ENCODE peak calls at places on chromosomes 16 and 17, in seven cellular contexts. J is A549, C is pancreas, B is right lobe of liver, X is heart right ventricle, S is lower leg skin, R is fibroblast of lung. U is an unnamed sample.

GRCh38 chr16:65069090-65069489 is 52.8 kb downstream of the CDH11 start:
- DNase-seq in S (no peak), R (peak; percentile 92), C (no peak), J (no peak), B (no peak), X (no peak), U (no peak)

GRCh38 chr17:48997827-48998556 is 807 bp downstream of the IGF2BP1 start:
- DNase-seq in R (no peak), J (no peak), S (no peak), C (no peak), B (no peak), X (no peak), U (peak; percentile 73)

GRCh38 chr17:81381632-81382577 is 13.4 kb upstream of the BAHCC1 start:
- DNase-seq in R (no peak), X (no peak), C (peak; percentile 60), J (no peak), B (no peak), S (no peak), U (no peak)

GRCh38 chr17:42276359-42276608 is at the start of gene STAT5B:
- DNase-seq in C (peak; percentile 91), B (peak; percentile 79), S (peak; percentile 91), J (peak; percentile 83), X (peak; percentile 82), R (peak; percentile 55), U (no peak)

GRCh38 chr16:24085665-24086064 is 170.5 kb upstream of the CACNG3 start:
- DNase-seq in C (no peak), J (no peak), R (no peak), B (no peak), X (no peak), S (no peak), U (no peak)

GRCh38 chr17:1576500-1576899 is 13.9 kb upstream of the PITPNA start:
- DNase-seq in X (no peak), B (peak; percentile 31), C (no peak), S (no peak), J (no peak), R (no peak), U (no peak)

GRCh38 chr17:31488264-31488981 is 96.9 kb downstream of the RAB11FIP4 start:
- DNase-seq in J (no peak), B (peak; percentile 46), X (no peak), R (no peak), C (peak; percentile 77), S (no peak), U (no peak)

GRCh38 chr17:2050871-2051387 is 4.0 kb upstream of the HIC1 start:
- DNase-seq in R (peak; percentile 45), C (peak; percentile 73), B (no peak), S (no peak), J (no peak), X (no peak), U (no peak)

GRCh38 chr16:11020388-11020787 is 76.0 kb downstream of the CLEC16A start:
- DNase-seq in B (no peak), R (no peak), X (no peak), J (no peak), C (no peak), S (no peak), U (no peak)

GRCh38 chr17:70343134-70343533 is 173.8 kb downstream of the KCNJ2 start:
- DNase-seq in C (no peak), B (no peak), S (no peak), J (no peak), X (no peak), R (no peak), U (no peak)

GRCh38 chr17:14784997-14785696 is 480.0 kb downstream of the PMP22 start:
- DNase-seq in S (no peak), C (no peak), R (no peak), J (no peak), X (no peak), B (peak; percentile 44), U (no peak)

GRCh38 chr16:58226790-58227189 is 28.9 kb upstream of the CSNK2A2 start:
- DNase-seq in S (no peak), J (no peak), C (no peak), X (no peak), B (no peak), R (no peak), U (no peak)

GRCh38 chr16:63617047-63617989 is 1504.5 kb downstream of the CDH11 start:
- DNase-seq in J (no peak), S (no peak), R (no peak), B (no peak), C (peak; percentile 71), X (peak; percentile 50), U (no peak)

GRCh38 chr16:88628512-88628974 is 9.8 kb upstream of the IL17C start:
- DNase-seq in J (no peak), S (no peak), X (peak; percentile 73), B (no peak), R (no peak), C (no peak), U (no peak)
- TF ChIP-seq CTCF in J (no peak), S (no peak), X (peak; percentile 69), B (peak; percentile 41), R (no peak), C (no peak), U (peak; percentile 68)

DNA sequence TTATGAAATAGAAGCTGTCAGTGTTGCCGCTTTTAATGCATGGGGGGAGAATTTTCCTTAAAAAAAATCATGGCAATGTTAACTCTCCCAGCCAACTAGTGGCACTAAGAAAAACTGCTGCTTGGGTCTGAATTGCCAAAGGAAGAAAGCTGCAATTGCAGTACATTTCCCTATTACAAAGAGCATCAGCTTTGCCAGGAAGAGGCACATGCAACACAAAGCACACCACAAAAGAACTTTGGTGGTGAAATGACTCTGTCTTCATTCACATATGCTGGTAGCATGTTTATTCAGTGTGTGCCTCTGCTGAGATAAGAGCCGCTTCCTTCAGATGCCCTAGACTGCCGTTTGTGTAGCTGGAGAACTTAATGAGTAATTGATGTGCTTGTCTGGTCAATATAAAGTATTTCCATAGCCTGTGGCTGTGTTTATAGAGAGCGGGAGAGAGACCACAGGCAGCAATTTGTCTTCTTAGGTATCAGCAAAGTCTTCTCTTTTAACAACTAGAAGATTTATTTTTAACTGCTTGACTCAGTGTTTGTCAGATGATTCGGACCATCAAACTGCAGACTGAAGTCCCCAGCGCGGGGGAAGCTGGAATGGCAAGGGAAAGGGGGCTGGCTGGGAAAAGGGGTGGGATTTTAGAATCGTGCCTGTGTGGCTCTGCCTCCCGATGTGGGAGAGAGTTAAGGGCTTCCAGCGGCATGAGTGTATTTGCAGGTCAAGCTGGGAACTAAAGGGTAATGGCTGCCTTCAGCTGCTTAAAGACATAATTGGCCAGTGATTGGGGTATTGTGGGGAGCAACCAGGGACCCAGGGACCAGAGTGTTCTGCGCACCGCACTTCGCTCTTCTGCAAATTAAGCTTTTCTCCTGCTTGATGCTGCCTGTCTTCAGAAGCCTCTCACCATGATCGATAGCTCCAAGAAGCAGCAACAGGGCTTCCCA is 115.2 kb downstream of the MRTFB start:
- DNase-seq in S (no peak), R (peak; percentile 89), J (no peak), C (no peak), B (no peak), X (peak; percentile 27), U (no peak)
- TF ChIP-seq CTCF in S (no peak), R (peak; percentile 71), J (peak; percentile 42), C (peak; percentile 14), B (peak; percentile 22), X (peak; percentile 63), U (peak; percentile 72)

DNA sequence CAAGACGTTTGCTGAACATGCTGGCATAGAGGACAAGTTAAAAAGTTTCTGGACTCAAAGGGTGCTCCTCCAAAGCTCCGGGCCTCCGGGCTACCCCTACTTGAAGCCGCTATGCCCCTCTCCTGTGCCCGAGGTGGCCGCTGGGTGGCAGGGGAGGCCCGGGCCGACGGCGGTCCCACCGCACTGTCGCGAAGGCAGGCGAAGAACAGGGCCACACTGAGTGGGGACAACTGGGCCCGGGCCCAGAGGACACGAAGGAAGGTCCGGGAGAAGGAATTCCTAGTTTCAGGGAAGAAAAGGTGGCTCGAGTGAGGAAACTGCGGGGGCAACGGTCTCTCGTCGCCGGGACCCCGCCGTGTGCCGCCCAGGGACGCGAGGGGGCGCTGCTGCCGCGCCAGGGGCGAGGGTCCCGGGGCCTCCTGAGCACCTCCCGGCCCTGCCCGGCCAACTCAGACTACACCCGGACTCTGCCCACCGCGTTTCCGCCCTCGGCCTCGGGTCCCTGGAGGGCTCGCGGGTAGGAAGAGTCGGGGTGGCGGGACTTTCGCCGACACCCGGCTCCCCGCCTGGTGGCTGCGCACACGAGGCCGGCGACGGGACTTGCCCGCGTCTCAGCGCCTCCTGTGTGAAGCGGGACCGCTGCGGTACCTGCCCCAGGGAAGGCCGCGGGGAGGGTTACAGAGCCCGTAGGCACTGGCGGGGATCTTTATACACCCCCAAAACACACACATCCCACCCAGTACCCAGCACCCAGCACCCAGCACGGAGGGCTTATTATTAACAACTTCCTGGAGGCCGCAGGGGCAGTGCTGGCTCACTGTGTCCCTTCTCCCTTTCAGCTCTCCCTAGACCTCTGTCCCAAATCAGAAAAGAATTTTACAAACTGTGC is 772 bp upstream of the CHCT1 start:
- DNase-seq in J (peak; percentile 91), X (peak; percentile 76), R (peak; percentile 62), C (peak; percentile 87), B (peak; percentile 84), S (peak; percentile 93), U (no peak)
- TF ChIP-seq CTCF in J (peak; percentile 100), X (peak; percentile 97), R (peak; percentile 87), C (peak; percentile 91), B (peak; percentile 96), S (no peak), U (peak; percentile 99)

DNA sequence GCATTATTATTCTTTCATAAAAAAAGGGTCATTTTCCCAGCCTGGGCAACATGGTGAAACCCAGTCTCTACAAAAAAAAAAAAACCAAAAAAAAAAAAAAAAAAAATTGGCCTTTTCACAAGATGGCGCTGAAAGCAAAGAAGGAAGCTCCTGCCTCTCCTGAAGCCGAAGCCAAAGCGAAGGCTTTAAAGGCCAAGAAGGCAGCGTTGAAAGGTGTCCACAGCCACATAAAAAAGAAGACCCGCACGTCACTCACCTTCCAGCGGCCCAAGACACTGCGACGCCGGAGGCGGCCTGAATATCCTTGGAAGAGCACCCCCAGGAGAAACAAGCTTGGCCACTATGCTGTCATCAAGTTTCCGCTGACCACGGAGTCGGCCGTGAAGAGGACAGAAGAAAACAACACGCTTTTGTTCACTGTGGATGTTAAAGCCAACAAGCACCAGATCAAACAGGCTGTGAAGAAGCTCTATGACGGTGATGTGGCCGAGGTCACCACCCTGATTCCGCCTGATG is 4.9 kb upstream of the PGAP6 start:
- DNase-seq in B (no peak), X (no peak), J (no peak), C (no peak), S (no peak), R (peak; percentile 25), U (no peak)
- TF ChIP-seq CTCF in B (peak; percentile 5), X (no peak), J (peak; percentile 40), C (no peak), S (no peak), R (no peak), U (no peak)

GRCh38 chr16:56617212-56618085 is 8.1 kb upstream of the MT1E start:
- DNase-seq in J (no peak), B (peak; percentile 88), R (peak; percentile 78), S (peak; percentile 94), X (peak; percentile 87), C (peak; percentile 88), U (no peak)
- TF ChIP-seq CTCF in J (no peak), B (no peak), R (no peak), S (no peak), X (no peak), C (no peak), U (no peak)

DNA sequence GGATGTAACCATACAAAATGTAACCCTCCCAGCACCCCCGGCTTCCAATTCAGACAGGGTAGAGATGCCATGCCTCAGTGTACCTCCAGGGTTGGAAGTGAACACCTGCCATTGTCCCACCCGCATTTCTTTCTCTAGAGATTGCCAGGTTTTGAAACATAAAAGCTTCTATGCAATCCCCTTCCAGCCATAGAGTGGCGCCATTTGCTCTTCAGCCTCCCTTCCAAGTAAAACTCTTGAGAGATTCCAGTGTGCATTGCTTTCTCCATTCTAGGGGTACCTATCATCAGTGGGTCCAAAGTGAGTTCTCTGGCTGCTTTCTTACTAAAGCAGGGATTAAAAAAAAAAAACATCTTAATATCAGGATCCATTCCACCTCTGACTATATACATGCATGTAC is 133.1 kb upstream of the RPL38 start:
- DNase-seq in B (no peak), C (no peak), X (no peak), J (no peak), R (no peak), S (no peak), U (no peak)
- TF ChIP-seq CTCF in B (no peak), C (no peak), X (no peak), J (no peak), R (no peak), S (no peak), U (no peak)